ENCODE peak calls at places on chromosomes 16 and 17, in five cellular contexts. F is stomach, X is sigmoid colon, E is A549, D is prostate gland. V is an unnamed sample.

GRCh38 chr17:38549285-38549684 is 56.5 kb downstream of the SRCIN1 start:
- DNase-seq in F (no peak), X (no peak), E (no peak), D (no peak), V (no peak)

GRCh38 chr16:55678061-55678935 is 22.5 kb downstream of the SLC6A2 start:
- DNase-seq in F (no peak), X (no peak), E (no peak), D (no peak), V (no peak)

GRCh38 chr17:76326306-76326705 is 18.2 kb upstream of the QRICH2 start:
- DNase-seq in F (no peak), X (no peak), E (no peak), D (no peak), V (no peak)

GRCh38 chr16:17658881-17659280 is 188.1 kb upstream of the XYLT1 start:
- DNase-seq in F (no peak), X (no peak), E (no peak), D (no peak), V (no peak)

GRCh38 chr16:24525970-24526559 is 13.3 kb upstream of the RBBP6 start:
- DNase-seq in F (peak), X (no peak), E (peak), D (peak), V (no peak)

GRCh38 chr17:81009124-81009523 is 17.5 kb downstream of the CHMP6 start:
- DNase-seq in F (no peak), X (no peak), E (no peak), D (no peak), V (no peak)

GRCh38 chr16:65523258-65523950 is 401.5 kb upstream of the CDH11 start:
- DNase-seq in F (no peak), X (no peak), E (no peak), D (no peak), V (no peak)

GRCh38 chr16:83615981-83616380 is 191.8 kb upstream of the HSBP1 start:
- DNase-seq in F (no peak), X (no peak), E (no peak), D (no peak), V (no peak)

GRCh38 chr17:11618861-11619566 is 20.7 kb downstream of the DNAH9 start:
- DNase-seq in F (peak), X (no peak), E (peak), D (peak), V (peak)

GRCh38 chr16:6988846-6989245 is 343.8 kb upstream of the RBFOX1 start:
- DNase-seq in F (no peak), X (no peak), E (no peak), D (no peak), V (no peak)

GRCh38 chr17:40993856-40994255 is at the start of gene KRTAP3-3:
- DNase-seq in F (no peak), X (no peak), E (no peak), D (no peak), V (no peak)

GRCh38 chr17:31674305-31674704 is 184.7 kb downstream of the COPRS start:
- DNase-seq in F (no peak), X (no peak), E (no peak), D (no peak), V (no peak)

GRCh38 chr16:85562102-85562786 is 50.9 kb upstream of the GSE1 start:
- DNase-seq in F (no peak), X (no peak), E (no peak), D (no peak), V (no peak)

GRCh38 chr17:78038748-78039288 is 80.3 kb downstream of the TNRC6C start:
- DNase-seq in F (no peak), X (no peak), E (no peak), D (peak), V (no peak)

GRCh38 chr17:78041401-78042179 is 83.1 kb downstream of the TNRC6C start:
- DNase-seq in F (no peak), X (no peak), E (no peak), D (no peak), V (no peak)

GRCh38 chr17:78042542-78042941 is 84.0 kb downstream of the TNRC6C start:
- DNase-seq in F (no peak), X (no peak), E (no peak), D (no peak), V (no peak)

GRCh38 chr17:78039581-78039980 is 81.1 kb downstream of the TNRC6C start:
- DNase-seq in F (no peak), X (no peak), E (no peak), D (no peak), V (no peak)

DNA sequence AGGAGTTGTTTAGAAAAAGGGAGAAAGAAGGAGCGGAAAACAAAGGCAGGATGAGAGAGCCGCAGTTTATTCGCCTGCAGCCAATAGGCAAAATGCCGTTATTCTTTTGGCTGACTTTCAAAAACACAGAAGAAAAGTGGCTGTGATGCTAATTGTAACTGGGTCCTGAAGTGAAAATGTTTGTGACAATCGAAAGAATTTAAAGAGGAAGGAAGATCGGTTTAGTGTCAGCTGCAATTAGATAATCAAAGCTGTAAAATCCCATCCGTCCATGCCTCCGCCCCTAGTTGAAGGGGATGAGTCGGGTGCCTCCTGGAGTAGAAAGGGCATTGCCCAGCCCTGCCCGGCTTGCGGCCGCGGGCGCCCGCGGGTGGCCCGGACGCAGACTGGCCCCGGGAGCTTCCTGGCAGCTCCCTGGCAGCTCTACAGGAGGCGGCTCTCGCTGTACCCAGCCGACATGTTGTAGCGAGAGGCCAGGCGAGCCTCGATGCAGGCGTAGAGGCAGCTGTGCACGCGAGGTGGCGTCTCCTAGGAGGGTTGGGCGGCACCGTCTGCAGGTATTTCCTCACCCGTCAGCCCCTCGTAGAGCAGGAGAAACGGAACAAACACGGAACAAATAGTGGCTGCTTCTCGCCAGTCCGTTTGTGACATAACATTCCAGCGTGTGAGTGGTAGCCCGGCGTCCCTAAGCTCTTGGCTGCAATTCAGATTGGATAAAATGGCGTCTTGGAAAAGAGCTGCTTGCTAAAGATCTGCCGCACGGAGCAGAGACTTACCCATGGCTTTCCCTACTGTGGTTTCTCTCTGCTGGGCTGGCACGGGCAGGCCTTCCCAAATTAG is 82.3 kb downstream of the TNRC6C start:
- DNase-seq in F (peak), X (peak), E (peak), D (peak), V (peak)
- TF ChIP-seq CTCF in F (no peak), X (no peak), E (no peak), D (no peak), V (no peak)

GRCh38 chr17:1783271-1783670 is 21.4 kb downstream of the SERPINF1 start:
- DNase-seq in F (no peak), X (no peak), E (no peak), D (no peak), V (no peak)

GRCh38 chr17:1782171-1782567 is 20.3 kb downstream of the SERPINF1 start:
- DNase-seq in F (no peak), X (no peak), E (no peak), D (no peak), V (no peak)

GRCh38 chr17:1785925-1786324 is 24.1 kb downstream of the SERPINF1 start:
- DNase-seq in F (no peak), X (no peak), E (no peak), D (no peak), V (no peak)

GRCh38 chr17:1786708-1787107 is 24.8 kb downstream of the SERPINF1 start:
- DNase-seq in F (no peak), X (no peak), E (no peak), D (no peak), V (no peak)

GRCh38 chr17:1783834-1784611 is 22.2 kb downstream of the SERPINF1 start:
- DNase-seq in F (peak), X (peak), E (peak), D (peak), V (peak)
- TF ChIP-seq POLR2A in F (no peak), X (peak), E (no peak), D (no peak), V (peak)

DNA sequence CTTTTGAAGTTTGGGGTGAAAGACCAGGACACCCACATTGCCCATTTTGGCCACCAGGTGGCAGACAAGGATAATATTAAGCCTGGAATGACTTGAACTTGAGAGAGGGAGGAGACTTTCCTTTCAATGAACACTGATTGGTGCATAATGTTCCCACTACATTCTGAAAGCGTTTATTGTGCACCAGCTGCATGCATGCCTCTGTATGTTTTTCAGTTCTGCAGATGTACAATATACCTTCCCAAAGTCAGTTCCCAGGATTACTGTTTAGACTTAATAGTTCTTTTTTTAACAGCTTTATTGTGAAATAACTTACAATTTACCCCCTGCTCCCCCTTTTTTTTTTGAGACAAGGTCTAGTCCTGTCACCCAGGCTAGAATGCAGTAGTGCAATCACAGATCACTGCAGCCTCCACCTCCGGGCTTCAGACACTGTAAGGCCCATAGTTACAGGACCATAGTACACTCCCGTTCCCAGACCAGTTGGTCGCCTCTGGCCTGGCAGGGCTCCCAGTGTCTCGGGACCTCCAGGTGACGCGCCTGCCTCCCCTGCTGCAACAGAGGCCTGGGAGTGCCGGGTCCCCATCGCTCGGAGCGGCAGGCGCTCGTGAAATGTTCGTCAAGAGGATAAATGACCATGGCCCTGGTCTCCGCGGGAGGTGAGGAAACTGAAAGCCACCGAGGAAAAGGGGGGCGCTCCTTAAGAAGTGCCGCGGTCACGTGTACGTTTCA is 12.2 kb downstream of the CES2 start:
- DNase-seq in F (peak), X (peak), E (peak), D (peak), V (peak)
- TF ChIP-seq CTCF in F (peak), X (peak), E (peak), D (peak), V (peak)

DNA sequence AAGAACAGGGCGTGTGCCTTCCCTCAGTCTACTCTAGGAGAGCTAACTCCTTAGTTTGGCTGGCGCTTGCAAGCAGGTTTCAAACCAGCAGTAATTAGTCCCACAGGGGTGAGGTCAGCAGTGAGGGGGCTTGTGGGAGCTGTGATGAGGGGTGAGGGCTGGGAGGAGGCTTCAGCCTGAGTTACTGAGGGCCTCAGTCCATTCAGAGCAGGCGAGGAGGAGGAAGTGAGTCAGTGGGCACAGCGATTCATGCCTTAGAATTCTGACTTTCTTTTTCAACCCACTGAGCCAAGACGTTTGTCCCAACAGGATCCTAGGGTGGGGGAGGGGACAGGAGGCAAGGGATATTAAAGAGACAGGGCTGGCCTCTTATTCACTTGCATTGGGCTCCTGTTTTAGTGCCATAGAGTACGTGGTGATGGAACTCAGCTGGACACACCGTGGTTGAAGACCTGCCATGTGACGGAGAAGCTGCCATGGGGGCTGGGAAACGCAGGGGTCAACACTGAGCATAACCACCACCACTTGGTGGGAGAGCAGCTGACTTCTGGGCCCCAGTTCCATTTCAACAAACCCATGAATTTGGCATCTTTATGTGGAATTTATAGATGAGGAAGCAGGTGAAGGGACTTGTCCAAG is 8.3 kb upstream of the ITGA3 start:
- DNase-seq in F (no peak), X (no peak), E (peak), D (no peak), V (no peak)
- TF ChIP-seq POLR2A in F (no peak), X (no peak), E (no peak), D (no peak), V (no peak)

V was measured in Peyer's patch.